ENCODE peak calls at places on chromosomes 7 and 10, in four cellular contexts. R, L, I and E are unnamed samples. For H3K4me1, the result is how much of the 10 kb centered on the place peaks cover.

GRCh38 chr10:92834981-92835380 is 13.3 kb upstream of the EXOC6 start:
- DNase-seq in L (no peak), I (no peak), R (no peak), E (no peak)

GRCh38 chr7:26843696-26844095 is 20.7 kb downstream of the SKAP2 start:
- DNase-seq in L (no peak), I (no peak), R (no peak), E (no peak)

GRCh38 chr10:88693392-88694020 is 12.5 kb upstream of the LIPK start:
- DNase-seq in R (peak), I (no peak), L (no peak), E (no peak)

GRCh38 chr7:36600869-36601530 is 123.3 kb downstream of the AOAH start:
- DNase-seq in R (no peak), L (peak), I (no peak), E (peak)

GRCh38 chr10:24382979-24383663 is 174.2 kb downstream of the KIAA1217 start:
- DNase-seq in L (no peak), R (no peak), I (no peak), E (no peak)

GRCh38 chr10:76643465-76643864 is 994.1 kb downstream of the KCNMA1 start:
- DNase-seq in R (no peak), L (no peak), I (no peak), E (no peak)

GRCh38 chr10:71725998-71726672 is 6.6 kb upstream of the C10orf105 start:
- DNase-seq in R (peak), L (no peak), I (peak), E (no peak)

GRCh38 chr10:107727762-107728317 is 563.3 kb upstream of the SORCS1 start:
- DNase-seq in I (peak), R (no peak), L (no peak), E (no peak)

GRCh38 chr10:61836888-61837747 is 64.4 kb upstream of the ARID5B start:
- DNase-seq in R (no peak), I (no peak), L (no peak), E (no peak)

GRCh38 chr7:21300692-21301091 is 127.2 kb upstream of the SP4 start:
- DNase-seq in R (peak), L (no peak), I (peak), E (no peak)

GRCh38 chr7:55539380-55539779 is 32.9 kb downstream of the VOPP1 start:
- DNase-seq in L (no peak), R (no peak), I (no peak), E (no peak)

GRCh38 chr7:353746-354325 is 63.9 kb downstream of the FOXL3 start:
- DNase-seq in R (no peak), I (no peak), L (no peak), E (no peak)

GRCh38 chr10:126598009-126598408 is 72.5 kb downstream of the C10orf90 start:
- DNase-seq in R (peak), L (peak), I (peak), E (peak)

GRCh38 chr7:37915438-37915837 is 1.2 kb downstream of the SFRP4 start:
- DNase-seq in R (no peak), L (no peak), I (peak), E (no peak)

GRCh38 chr7:107277331-107277730 is 108.5 kb downstream of the HBP1 start:
- DNase-seq in L (no peak), I (no peak), R (no peak), E (no peak)

GRCh38 chr7:27973625-27974024 is 207.0 kb downstream of the JAZF1 start:
- DNase-seq in L (no peak), I (no peak), R (no peak), E (no peak)

GRCh38 chr10:29443745-29444523 is 155.1 kb downstream of the LYZL1 start:
- DNase-seq in R (no peak), L (no peak), I (no peak), E (no peak)

GRCh38 chr7:20560325-20561180 is 54.9 kb upstream of the ABCB5 start:
- DNase-seq in L (peak), I (no peak), R (peak), E (no peak)

GRCh38 chr10:6204341-6205191 is 1.8 kb downstream of the PFKFB3 start:
- DNase-seq in I (peak), L (peak), R (no peak), E (no peak)

GRCh38 chr7:25860206-25860881 is 291.7 kb upstream of the NFE2L3 start:
- DNase-seq in I (peak), L (peak), R (no peak), E (no peak)

GRCh38 chr10:24505759-24506158 is 217.9 kb downstream of the ARHGAP21 start:
- DNase-seq in R (no peak), L (no peak), I (no peak), E (no peak)

GRCh38 chr10:101939718-101940117 is 96.1 kb upstream of the KCNIP2 start:
- DNase-seq in L (no peak), I (no peak), R (no peak), E (no peak)

GRCh38 chr10:101938316-101939272 is 95.0 kb upstream of the KCNIP2 start:
- DNase-seq in R (no peak), L (no peak), I (no peak), E (no peak)

GRCh38 chr10:101941871-101942270 is 98.3 kb upstream of the KCNIP2 start:
- DNase-seq in I (no peak), R (no peak), L (no peak), E (no peak)

GRCh38 chr10:101940916-101941315 is 97.3 kb upstream of the KCNIP2 start:
- DNase-seq in I (no peak), L (no peak), R (no peak), E (no peak)

DNA sequence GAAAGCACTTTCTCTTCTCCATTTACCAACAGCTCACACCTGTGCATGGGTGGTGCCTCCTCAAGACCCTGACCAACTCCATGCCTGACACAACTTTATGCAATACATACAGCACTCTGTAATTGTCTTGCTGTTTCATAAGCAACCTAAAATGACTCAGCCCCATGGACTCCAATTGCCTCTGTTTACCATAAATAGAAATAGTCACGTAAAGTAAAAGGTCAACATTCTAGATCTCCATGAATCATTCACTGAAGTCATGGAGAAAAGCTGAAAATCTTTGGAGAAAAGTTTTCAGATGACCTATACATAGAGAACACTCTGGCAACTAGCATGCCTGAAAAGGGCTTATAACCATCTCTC is 95.7 kb upstream of the KCNIP2 start:
- DNase-seq in I (no peak), R (no peak), L (no peak), E (no peak)
- TF ChIP-seq EP300 in I (no peak), R (no peak), L (no peak), E (no peak)

GRCh38 chr7:134211817-134212216 is 84.7 kb downstream of the LRGUK start:
- DNase-seq in L (no peak), I (no peak), R (peak), E (no peak)
- H3K4me1 ChIP-seq in L (under half), I (under half), R (under half), E (under half)

GRCh38 chr10:50992356-50992866 is 81.9 kb upstream of the PRKG1 start:
- DNase-seq in R (no peak), I (peak), L (peak), E (no peak)
- H3K4me3 ChIP-seq in R (no peak), I (no peak), L (peak), E (peak)

GRCh38 chr7:32056767-32057166 is 13.4 kb downstream of the PDE1C start:
- DNase-seq in R (no peak), I (no peak), L (no peak), E (no peak)

GRCh38 chr7:32061346-32061745 is 8.9 kb downstream of the PDE1C start:
- DNase-seq in I (no peak), R (no peak), L (no peak), E (no peak)

GRCh38 chr7:32062150-32062549 is 8.1 kb downstream of the PDE1C start:
- DNase-seq in I (peak), R (peak), L (peak), E (no peak)

GRCh38 chr7:32059289-32060045 is 10.7 kb downstream of the PDE1C start:
- DNase-seq in I (no peak), L (no peak), R (no peak), E (no peak)

GRCh38 chr7:32058017-32058416 is 12.2 kb downstream of the PDE1C start:
- DNase-seq in L (no peak), R (no peak), I (no peak), E (no peak)
- TF ChIP-seq EP300 in L (no peak), R (no peak), I (no peak), E (no peak)